ENCODE peak calls at places on chromosomes 2 and 18, in nine cellular contexts. One of them, this sample, is unnamed.

GRCh38 chr2:174681099-174681982 is 82.9 kb downstream of the CHRNA1 start:
- DNase-seq in brain microvascular endothelial cell: no peak
- DNase-seq in IMR-90: peak; percentile 25
- DNase-seq in psoas muscle: no peak
- DNase-seq in CD8-positive, alpha-beta T cell: no peak
- DNase-seq in MM.1S: no peak
- DNase-seq in breast epithelium: no peak
- DNase-seq in fibroblast of lung: peak; percentile 46
- DNase-seq in stomach: no peak
- DNase-seq in this sample: peak; percentile 71

GRCh38 chr2:54212456-54212855 is 43.6 kb downstream of the TSPYL6 start:
- DNase-seq in CD8-positive, alpha-beta T cell: no peak
- DNase-seq in fibroblast of lung: peak; percentile 99
- DNase-seq in breast epithelium: no peak
- DNase-seq in brain microvascular endothelial cell: peak; percentile 91
- DNase-seq in IMR-90: peak; percentile 96
- DNase-seq in MM.1S: no peak
- DNase-seq in psoas muscle: no peak
- DNase-seq in stomach: no peak
- DNase-seq in this sample: no peak

GRCh38 chr2:229160984-229161383 is 110.1 kb downstream of the PID1 start:
- DNase-seq in brain microvascular endothelial cell: no peak
- DNase-seq in CD8-positive, alpha-beta T cell: no peak
- DNase-seq in IMR-90: no peak
- DNase-seq in fibroblast of lung: no peak
- DNase-seq in breast epithelium: no peak
- DNase-seq in stomach: no peak
- DNase-seq in MM.1S: no peak
- DNase-seq in psoas muscle: no peak
- DNase-seq in this sample: no peak

GRCh38 chr2:63053235-63053888 is 2.7 kb downstream of the OTX1 start:
- DNase-seq in stomach: no peak
- DNase-seq in fibroblast of lung: no peak
- DNase-seq in psoas muscle: no peak
- DNase-seq in IMR-90: no peak
- DNase-seq in brain microvascular endothelial cell: no peak
- DNase-seq in breast epithelium: no peak
- DNase-seq in CD8-positive, alpha-beta T cell: no peak
- DNase-seq in MM.1S: no peak
- DNase-seq in this sample: no peak

GRCh38 chr2:98012561-98012979 is 16.8 kb upstream of the TMEM131 start:
- DNase-seq in MM.1S: peak; percentile 70
- DNase-seq in psoas muscle: no peak
- DNase-seq in stomach: no peak
- DNase-seq in breast epithelium: no peak
- DNase-seq in CD8-positive, alpha-beta T cell: no peak
- DNase-seq in IMR-90: no peak
- DNase-seq in fibroblast of lung: no peak
- DNase-seq in brain microvascular endothelial cell: no peak
- DNase-seq in this sample: no peak

GRCh38 chr2:29562896-29563295 is 358.5 kb downstream of the ALK start:
- DNase-seq in MM.1S: no peak
- DNase-seq in brain microvascular endothelial cell: no peak
- DNase-seq in stomach: no peak
- DNase-seq in CD8-positive, alpha-beta T cell: no peak
- DNase-seq in fibroblast of lung: peak; percentile 58
- DNase-seq in psoas muscle: no peak
- DNase-seq in IMR-90: peak; percentile 51
- DNase-seq in breast epithelium: no peak
- DNase-seq in this sample: no peak

GRCh38 chr18:13676499-13676898 is 49.9 kb downstream of the FAM210A start:
- DNase-seq in stomach: no peak
- DNase-seq in fibroblast of lung: no peak
- DNase-seq in CD8-positive, alpha-beta T cell: no peak
- DNase-seq in breast epithelium: no peak
- DNase-seq in psoas muscle: no peak
- DNase-seq in IMR-90: no peak
- DNase-seq in brain microvascular endothelial cell: no peak
- DNase-seq in MM.1S: no peak
- DNase-seq in this sample: no peak

GRCh38 chr18:74116628-74117554 is 30.7 kb downstream of the FBXO15 start:
- DNase-seq in CD8-positive, alpha-beta T cell: peak; percentile 25
- DNase-seq in IMR-90: peak; percentile 65
- DNase-seq in stomach: no peak
- DNase-seq in MM.1S: peak; percentile 33
- DNase-seq in psoas muscle: no peak
- DNase-seq in brain microvascular endothelial cell: peak; percentile 47
- DNase-seq in fibroblast of lung: peak; percentile 35
- DNase-seq in breast epithelium: no peak
- DNase-seq in this sample: no peak

GRCh38 chr2:72148391-72148974 is 821 bp upstream of the CYP26B1 start:
- DNase-seq in breast epithelium: peak; percentile 15
- DNase-seq in fibroblast of lung: no peak
- DNase-seq in stomach: peak; percentile 25
- DNase-seq in MM.1S: peak; percentile 28
- DNase-seq in psoas muscle: peak; percentile 55
- DNase-seq in IMR-90: no peak
- DNase-seq in brain microvascular endothelial cell: no peak
- DNase-seq in CD8-positive, alpha-beta T cell: no peak
- DNase-seq in this sample: no peak

GRCh38 chr2:130355578-130356431 is at the start of gene PTPN18:
- DNase-seq in MM.1S: peak; percentile 69
- DNase-seq in psoas muscle: peak; percentile 96
- DNase-seq in brain microvascular endothelial cell: peak; percentile 66
- DNase-seq in IMR-90: peak; percentile 85
- DNase-seq in breast epithelium: peak; percentile 74
- DNase-seq in stomach: peak; percentile 94
- DNase-seq in fibroblast of lung: peak; percentile 83
- DNase-seq in CD8-positive, alpha-beta T cell: peak; percentile 44
- DNase-seq in this sample: peak; percentile 95

GRCh38 chr2:208062113-208062512 is 36.8 kb upstream of the PLEKHM3 start:
- DNase-seq in fibroblast of lung: peak; percentile 44
- DNase-seq in breast epithelium: no peak
- DNase-seq in IMR-90: peak; percentile 54
- DNase-seq in brain microvascular endothelial cell: peak; percentile 58
- DNase-seq in MM.1S: peak; percentile 32
- DNase-seq in psoas muscle: no peak
- DNase-seq in stomach: no peak
- DNase-seq in CD8-positive, alpha-beta T cell: no peak
- DNase-seq in this sample: no peak

GRCh38 chr2:209536363-209536762 is 112.5 kb downstream of the MAP2 start:
- DNase-seq in IMR-90: no peak
- DNase-seq in fibroblast of lung: no peak
- DNase-seq in stomach: no peak
- DNase-seq in brain microvascular endothelial cell: no peak
- DNase-seq in breast epithelium: no peak
- DNase-seq in CD8-positive, alpha-beta T cell: no peak
- DNase-seq in psoas muscle: no peak
- DNase-seq in MM.1S: no peak
- DNase-seq in this sample: no peak

GRCh38 chr2:70986499-70987189 is 8.0 kb downstream of the TEX261 start:
- DNase-seq in brain microvascular endothelial cell: no peak
- DNase-seq in CD8-positive, alpha-beta T cell: no peak
- DNase-seq in psoas muscle: no peak
- DNase-seq in breast epithelium: peak; percentile 10
- DNase-seq in IMR-90: no peak
- DNase-seq in MM.1S: no peak
- DNase-seq in stomach: no peak
- DNase-seq in fibroblast of lung: no peak
- DNase-seq in this sample: no peak

GRCh38 chr2:32864761-32865160 is 82.0 kb upstream of the LTBP1 start:
- DNase-seq in MM.1S: no peak
- DNase-seq in brain microvascular endothelial cell: peak; percentile 80
- DNase-seq in psoas muscle: no peak
- DNase-seq in CD8-positive, alpha-beta T cell: no peak
- DNase-seq in breast epithelium: no peak
- DNase-seq in IMR-90: peak; percentile 93
- DNase-seq in fibroblast of lung: peak; percentile 90
- DNase-seq in stomach: no peak
- DNase-seq in this sample: no peak

GRCh38 chr18:54209471-54210180 is 14.8 kb downstream of the MBD2 start:
- DNase-seq in stomach: no peak
- DNase-seq in psoas muscle: no peak
- DNase-seq in CD8-positive, alpha-beta T cell: no peak
- DNase-seq in brain microvascular endothelial cell: peak; percentile 7
- DNase-seq in fibroblast of lung: peak; percentile 13
- DNase-seq in IMR-90: peak; percentile 15
- DNase-seq in breast epithelium: no peak
- DNase-seq in MM.1S: peak; percentile 82
- DNase-seq in this sample: no peak

GRCh38 chr2:164061129-164061746 is 325.4 kb upstream of the FIGN start:
- DNase-seq in stomach: peak; percentile 28
- DNase-seq in breast epithelium: no peak
- DNase-seq in fibroblast of lung: peak; percentile 21
- DNase-seq in CD8-positive, alpha-beta T cell: no peak
- DNase-seq in psoas muscle: no peak
- DNase-seq in IMR-90: peak; percentile 21
- DNase-seq in brain microvascular endothelial cell: peak; percentile 47
- DNase-seq in MM.1S: peak; percentile 57
- DNase-seq in this sample: no peak

DNA sequence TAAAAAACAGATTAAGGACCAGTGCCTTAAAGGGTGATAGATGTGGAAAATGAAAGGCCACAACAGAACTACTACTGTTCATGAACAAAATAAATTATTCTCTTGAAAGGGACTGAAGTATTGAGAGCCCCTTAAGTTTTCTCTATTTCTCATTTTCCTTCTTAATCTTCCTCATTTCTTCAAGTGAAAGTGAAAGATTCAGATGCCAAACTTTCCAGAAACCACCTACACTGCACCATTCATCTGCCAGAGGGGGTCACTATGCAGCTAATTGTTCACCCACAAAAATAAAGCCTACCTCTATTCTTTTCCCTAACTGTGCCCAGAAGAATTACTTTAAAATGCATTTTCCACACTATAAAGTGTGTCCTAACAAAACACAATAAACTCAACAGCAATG is 140.1 kb downstream of the NR4A2 start:
- DNase-seq in stomach: no peak
- DNase-seq in fibroblast of lung: no peak
- DNase-seq in brain microvascular endothelial cell: no peak
- DNase-seq in IMR-90: no peak
- DNase-seq in breast epithelium: no peak
- DNase-seq in CD8-positive, alpha-beta T cell: no peak
- DNase-seq in psoas muscle: no peak
- DNase-seq in MM.1S: no peak
- DNase-seq in this sample: no peak
- TF ChIP-seq CTCF in stomach: no peak
- TF ChIP-seq CTCF in fibroblast of lung: peak; percentile 15
- TF ChIP-seq CTCF in brain microvascular endothelial cell: peak; percentile 13
- TF ChIP-seq CTCF in IMR-90: peak; percentile 27
- TF ChIP-seq CTCF in breast epithelium: no peak
- TF ChIP-seq CTCF in CD8-positive, alpha-beta T cell: peak; percentile 23
- TF ChIP-seq CTCF in psoas muscle: no peak
- TF ChIP-seq CTCF in MM.1S: peak; percentile 35
- TF ChIP-seq CTCF in this sample: no peak

GRCh38 chr2:4745056-4745455 is 947.1 kb upstream of the SOX11 start:
- DNase-seq in breast epithelium: no peak
- DNase-seq in fibroblast of lung: no peak
- DNase-seq in MM.1S: no peak
- DNase-seq in CD8-positive, alpha-beta T cell: no peak
- DNase-seq in IMR-90: no peak
- DNase-seq in brain microvascular endothelial cell: no peak
- DNase-seq in stomach: no peak
- DNase-seq in psoas muscle: no peak
- DNase-seq in this sample: no peak
- H3K27ac ChIP-seq in breast epithelium: no peak overlapping the region
- H3K27ac ChIP-seq in fibroblast of lung: no peak overlapping the region
- H3K27ac ChIP-seq in MM.1S: no peak overlapping the region
- H3K27ac ChIP-seq in CD8-positive, alpha-beta T cell: no peak overlapping the region
- H3K27ac ChIP-seq in IMR-90: no peak overlapping the region
- H3K27ac ChIP-seq in brain microvascular endothelial cell: no peak overlapping the region
- H3K27ac ChIP-seq in stomach: no peak overlapping the region
- H3K27ac ChIP-seq in psoas muscle: no peak overlapping the region
- H3K27ac ChIP-seq in this sample: no peak overlapping the region

GRCh38 chr2:180128861-180129260 is 121.8 kb upstream of the CWC22 start:
- DNase-seq in CD8-positive, alpha-beta T cell: no peak
- DNase-seq in psoas muscle: no peak
- DNase-seq in breast epithelium: no peak
- DNase-seq in IMR-90: no peak
- DNase-seq in brain microvascular endothelial cell: no peak
- DNase-seq in fibroblast of lung: no peak
- DNase-seq in MM.1S: no peak
- DNase-seq in stomach: no peak
- DNase-seq in this sample: no peak

GRCh38 chr2:180125245-180125962 is 118.3 kb upstream of the CWC22 start:
- DNase-seq in CD8-positive, alpha-beta T cell: peak; percentile 33
- DNase-seq in MM.1S: peak; percentile 78
- DNase-seq in psoas muscle: peak; percentile 67
- DNase-seq in breast epithelium: peak; percentile 47
- DNase-seq in IMR-90: peak; percentile 96
- DNase-seq in fibroblast of lung: peak; percentile 97
- DNase-seq in stomach: peak; percentile 66
- DNase-seq in brain microvascular endothelial cell: peak; percentile 95
- DNase-seq in this sample: peak; percentile 49

GRCh38 chr2:180122874-180123273 is 115.8 kb upstream of the CWC22 start:
- DNase-seq in MM.1S: no peak
- DNase-seq in CD8-positive, alpha-beta T cell: no peak
- DNase-seq in psoas muscle: no peak
- DNase-seq in stomach: no peak
- DNase-seq in brain microvascular endothelial cell: peak; percentile 77
- DNase-seq in breast epithelium: no peak
- DNase-seq in fibroblast of lung: peak; percentile 74
- DNase-seq in IMR-90: peak; percentile 62
- DNase-seq in this sample: no peak

DNA sequence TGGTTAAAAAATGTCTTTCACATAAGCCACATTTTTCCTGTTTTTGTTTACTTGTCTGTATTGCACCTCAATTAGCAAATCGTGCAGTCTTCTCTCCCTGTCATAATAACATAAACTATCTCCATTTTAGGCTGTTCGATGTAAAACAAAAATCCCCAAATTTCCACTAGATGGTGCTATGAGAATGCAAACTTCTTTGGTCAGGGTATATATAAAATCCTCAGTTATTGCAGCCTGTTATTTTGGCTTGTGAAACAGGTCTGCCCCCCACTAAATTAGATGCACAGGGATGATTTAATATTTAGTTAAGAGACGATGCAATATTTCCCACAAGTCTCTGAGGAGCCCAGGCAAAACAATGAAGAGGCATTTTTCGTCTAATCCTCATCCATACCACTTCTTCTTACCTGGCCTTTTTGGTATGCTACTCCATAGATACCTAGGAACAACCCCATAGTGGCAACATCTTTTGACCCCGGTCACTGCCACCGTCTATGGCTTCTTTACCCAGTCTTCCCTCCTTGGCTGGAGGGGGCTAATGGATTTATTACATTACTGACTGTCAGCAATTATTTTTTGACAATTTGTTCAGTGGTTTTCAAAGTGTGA is 117.3 kb upstream of the CWC22 start:
- DNase-seq in psoas muscle: no peak
- DNase-seq in IMR-90: peak; percentile 67
- DNase-seq in stomach: no peak
- DNase-seq in brain microvascular endothelial cell: peak; percentile 59
- DNase-seq in MM.1S: peak; percentile 66
- DNase-seq in CD8-positive, alpha-beta T cell: no peak
- DNase-seq in breast epithelium: no peak
- DNase-seq in fibroblast of lung: peak; percentile 46
- DNase-seq in this sample: no peak
- TF ChIP-seq CTCF in psoas muscle: peak; percentile 68
- TF ChIP-seq CTCF in IMR-90: peak; percentile 73
- TF ChIP-seq CTCF in stomach: peak; percentile 46
- TF ChIP-seq CTCF in brain microvascular endothelial cell: peak; percentile 39
- TF ChIP-seq CTCF in MM.1S: peak; percentile 72
- TF ChIP-seq CTCF in CD8-positive, alpha-beta T cell: peak; percentile 63
- TF ChIP-seq CTCF in breast epithelium: peak; percentile 68
- TF ChIP-seq CTCF in fibroblast of lung: peak; percentile 57
- TF ChIP-seq CTCF in this sample: peak; percentile 49

GRCh38 chr2:64745562-64745961 is 91.8 kb upstream of the SERTAD2 start:
- DNase-seq in breast epithelium: no peak
- DNase-seq in fibroblast of lung: no peak
- DNase-seq in CD8-positive, alpha-beta T cell: no peak
- DNase-seq in IMR-90: no peak
- DNase-seq in psoas muscle: no peak
- DNase-seq in brain microvascular endothelial cell: no peak
- DNase-seq in MM.1S: no peak
- DNase-seq in stomach: no peak
- DNase-seq in this sample: no peak
- H3K27ac ChIP-seq in breast epithelium: no peak overlapping the region
- H3K27ac ChIP-seq in fibroblast of lung: no peak overlapping the region
- H3K27ac ChIP-seq in CD8-positive, alpha-beta T cell: no peak overlapping the region
- H3K27ac ChIP-seq in IMR-90: no peak overlapping the region
- H3K27ac ChIP-seq in psoas muscle: no peak overlapping the region
- H3K27ac ChIP-seq in brain microvascular endothelial cell: no peak overlapping the region
- H3K27ac ChIP-seq in MM.1S: no peak overlapping the region
- H3K27ac ChIP-seq in stomach: no peak overlapping the region
- H3K27ac ChIP-seq in this sample: peak overlapping the region; percentile 8